ENCODE peak calls at places on chromosomes 11 and 22, in seven cellular contexts. W, A, C, G, M, T and X are unnamed samples.

GRCh38 chr22:25146311-25146710 is 53.3 kb upstream of the CRYBB3 start:
- DNase-seq in W (no peak), A (no peak), C (no peak), G (no peak), M (no peak), T (no peak), X (no peak)

GRCh38 chr11:76810151-76810853 is 27.1 kb downstream of the TSKU start:
- DNase-seq in W (no peak), A (peak), C (peak), G (no peak), M (no peak), T (peak), X (no peak)

GRCh38 chr22:35766654-35767580 is 49.2 kb downstream of the APOL5 start:
- DNase-seq in W (no peak), A (no peak), C (no peak), G (no peak), M (no peak), T (no peak), X (no peak)

GRCh38 chr11:2805388-2806057 is 80.1 kb downstream of the CDKN1C start:
- DNase-seq in W (no peak), A (no peak), C (no peak), G (no peak), M (no peak), T (no peak), X (no peak)

GRCh38 chr11:1055109-1055703 is 18.7 kb upstream of the MUC6 start:
- DNase-seq in W (no peak), A (no peak), C (no peak), G (no peak), M (no peak), T (no peak), X (no peak)

GRCh38 chr11:63560506-63561179 is 2.5 kb downstream of the PLAAT2 start:
- DNase-seq in W (no peak), A (no peak), C (peak), G (no peak), M (no peak), T (no peak), X (no peak)

GRCh38 chr11:111303476-111303875 is 5.1 kb downstream of the POU2AF3 start:
- DNase-seq in W (no peak), A (peak), C (no peak), G (no peak), M (no peak), T (no peak), X (no peak)

GRCh38 chr11:128323381-128323780 is 264.0 kb downstream of the ETS1 start:
- DNase-seq in W (no peak), A (peak), C (no peak), G (no peak), M (no peak), T (no peak), X (no peak)

GRCh38 chr11:100830295-100830694 is 143.2 kb downstream of the ARHGAP42 start:
- DNase-seq in W (no peak), A (no peak), C (no peak), G (no peak), M (no peak), T (no peak), X (no peak)

GRCh38 chr11:12007769-12008737 is at the start of gene DKK3:
- DNase-seq in W (no peak), A (no peak), C (peak), G (no peak), M (no peak), T (no peak), X (no peak)

GRCh38 chr11:42175203-42175602 is 715.8 kb upstream of the LRRC4C start:
- DNase-seq in W (no peak), A (no peak), C (no peak), G (no peak), M (no peak), T (no peak), X (no peak)

GRCh38 chr11:46898396-46899095 is 19.8 kb downstream of the LRP4 start:
- DNase-seq in W (no peak), A (no peak), C (no peak), G (no peak), M (no peak), T (no peak), X (no peak)

GRCh38 chr11:128893578-128894295 is 2.6 kb downstream of the KCNJ5 start:
- DNase-seq in W (no peak), A (no peak), C (no peak), G (no peak), M (no peak), T (no peak), X (no peak)

GRCh38 chr11:33802414-33802950 is 28.2 kb upstream of the FBXO3 start:
- DNase-seq in W (peak), A (peak), C (peak), G (peak), M (no peak), T (no peak), X (no peak)

GRCh38 chr22:45891471-45891995 is 85.4 kb downstream of the WNT7B start:
- DNase-seq in W (no peak), A (no peak), C (no peak), G (no peak), M (no peak), T (no peak), X (no peak)

GRCh38 chr11:96342131-96342970 is 644 bp downstream of the MAML2 start:
- DNase-seq in W (no peak), A (peak), C (no peak), G (no peak), M (no peak), T (no peak), X (no peak)